ENCODE peak calls at places on chromosomes 3 and 15, in six cellular contexts. A is H1, Z is K562, G is SK-N-SH, P is GM12878, C is HepG2. S is an unnamed sample.

GRCh38 chr3:146640955-146641867 is 36.1 kb upstream of the PLSCR5 start:
- DNase-seq in A (no peak), Z (peak), G (peak), P (no peak), C (peak), S (peak)

GRCh38 chr3:20510396-20510795 is 324.4 kb upstream of the SGO1 start:
- DNase-seq in A (no peak), Z (no peak), G (no peak), P (no peak), C (peak), S (no peak)

GRCh38 chr3:153138267-153139210 is 23.5 kb upstream of the RAP2B start:
- DNase-seq in A (no peak), Z (peak), G (no peak), P (peak), C (peak), S (peak)

GRCh38 chr3:196735751-196736150 is 3.9 kb upstream of the PAK2 start:
- DNase-seq in A (no peak), Z (no peak), G (no peak), P (no peak), C (no peak), S (no peak)

GRCh38 chr3:60594025-60594424 is 657.2 kb downstream of the FHIT start:
- DNase-seq in A (no peak), Z (no peak), G (no peak), P (no peak), C (no peak), S (peak)

GRCh38 chr15:83873966-83874365 is 220.0 kb downstream of the ADAMTSL3 start:
- DNase-seq in A (no peak), Z (no peak), G (no peak), P (no peak), C (no peak), S (no peak)

GRCh38 chr3:19065027-19065426 is 83.3 kb upstream of the KCNH8 start:
- DNase-seq in A (no peak), Z (no peak), G (peak), P (no peak), C (peak), S (peak)

GRCh38 chr15:56042982-56043980 is 49.9 kb upstream of the NEDD4 start:
- DNase-seq in A (no peak), Z (no peak), G (no peak), P (peak), C (peak), S (peak)

GRCh38 chr3:155425351-155425750 is 131.9 kb upstream of the STRIT1 start:
- DNase-seq in A (no peak), Z (no peak), G (no peak), P (no peak), C (no peak), S (no peak)

GRCh38 chr15:96338772-96339661 is 8.5 kb downstream of the NR2F2 start:
- DNase-seq in A (no peak), Z (no peak), G (no peak), P (no peak), C (peak), S (no peak)

GRCh38 chr3:24367681-24368264 is 126.9 kb downstream of the THRB start:
- DNase-seq in A (no peak), Z (no peak), G (no peak), P (no peak), C (no peak), S (no peak)

GRCh38 chr3:183488343-183488742 is 59.9 kb upstream of the MCF2L2 start:
- DNase-seq in A (peak), Z (no peak), G (no peak), P (no peak), C (no peak), S (no peak)

GRCh38 chr3:30311781-30312180 is 294.6 kb upstream of the TGFBR2 start:
- DNase-seq in A (no peak), Z (no peak), G (no peak), P (no peak), C (no peak), S (no peak)

GRCh38 chr3:44175070-44175469 is 66.6 kb upstream of the TOPAZ1 start:
- DNase-seq in A (no peak), Z (no peak), G (no peak), P (no peak), C (no peak), S (no peak)

GRCh38 chr3:111874177-111874820 is 15.2 kb downstream of the PHLDB2 start:
- DNase-seq in A (no peak), Z (no peak), G (no peak), P (no peak), C (peak), S (no peak)

GRCh38 chr15:44489464-44489863 is 47.5 kb upstream of the EIF3J start:
- DNase-seq in A (no peak), Z (peak), G (no peak), P (no peak), C (peak), S (no peak)

GRCh38 chr15:31089361-31090047 is 12.0 kb downstream of the TRPM1 start:
- DNase-seq in A (peak), Z (no peak), G (no peak), P (no peak), C (peak), S (no peak)

GRCh38 chr15:80711886-80712285 is 16.8 kb downstream of the ABHD17C start:
- DNase-seq in A (no peak), Z (no peak), G (no peak), P (no peak), C (no peak), S (no peak)

GRCh38 chr3:156483961-156484787 is 70.7 kb downstream of the SSR3 start:
- DNase-seq in A (no peak), Z (peak), G (no peak), P (peak), C (no peak), S (no peak)
- TF ChIP-seq JUND in A (no peak), Z (peak), G (peak), P (peak), C (no peak), S (no peak)

GRCh38 chr15:76626611-76627010 is 278.5 kb downstream of the SCAPER start:
- DNase-seq in A (no peak), Z (no peak), G (no peak), P (no peak), C (no peak), S (no peak)
- TF ChIP-seq JUND in A (no peak), Z (no peak), G (no peak), P (no peak), C (no peak), S (no peak)

GRCh38 chr3:194212869-194213320 is 76.9 kb downstream of the HES1 start:
- DNase-seq in A (peak), Z (no peak), G (peak), P (no peak), C (no peak), S (peak)
- TF ChIP-seq JUND in A (no peak), Z (no peak), G (no peak), P (no peak), C (no peak), S (peak)

GRCh38 chr3:81663114-81663513 is 98.3 kb downstream of the GBE1 start:
- DNase-seq in A (no peak), Z (no peak), G (no peak), P (no peak), C (no peak), S (no peak)
- TF ChIP-seq JUND in A (no peak), Z (no peak), G (no peak), P (no peak), C (no peak), S (no peak)

S was measured in T47D.